ENCODE peak calls at places on chromosome 2, in seven cellular contexts. Q is esophagus squamous epithelium, R is gastrocnemius medialis, W is K562, O is body of pancreas, H is adrenal gland, X is GM12878. C is an unnamed sample.

GRCh38 chr2:7953184-7953583 is 728.7 kb upstream of the ID2 start:
- DNase-seq in Q (no peak), H (no peak), X (no peak), W (no peak), O (no peak), R (no peak), C (no peak)

GRCh38 chr2:133755515-133756311 is 187.4 kb upstream of the NCKAP5 start:
- DNase-seq in Q (no peak), H (no peak), R (no peak), X (no peak), W (no peak), O (no peak), C (no peak)

GRCh38 chr2:180656455-180656847 is 324.0 kb upstream of the UBE2E3 start:
- DNase-seq in O (no peak), R (no peak), W (no peak), Q (no peak), H (no peak), X (no peak), C (no peak)

GRCh38 chr2:196925768-196926561 is 542 bp downstream of the PGAP1 start:
- DNase-seq in H (peak), Q (no peak), O (peak), W (peak), R (peak), X (no peak), C (no peak)

GRCh38 chr2:65638438-65638837 is 206.0 kb upstream of the SPRED2 start:
- DNase-seq in R (no peak), H (no peak), Q (no peak), O (no peak), X (no peak), W (peak), C (no peak)

GRCh38 chr2:28252308-28252707 is 140.3 kb upstream of the FOSL2 start:
- DNase-seq in Q (no peak), W (no peak), H (no peak), O (no peak), R (no peak), X (peak), C (no peak)

GRCh38 chr2:140154271-140154670 is 1374.1 kb upstream of the NXPH2 start:
- DNase-seq in X (no peak), R (no peak), Q (no peak), W (no peak), O (no peak), H (no peak), C (no peak)

GRCh38 chr2:110149330-110150220 is 34.0 kb upstream of the MALL start:
- DNase-seq in R (no peak), X (no peak), O (no peak), H (no peak), Q (no peak), W (no peak), C (no peak)

GRCh38 chr2:16051046-16051489 is 110.7 kb downstream of the MYCN start:
- DNase-seq in W (no peak), H (peak), Q (no peak), O (no peak), R (no peak), X (no peak), C (no peak)

DNA sequence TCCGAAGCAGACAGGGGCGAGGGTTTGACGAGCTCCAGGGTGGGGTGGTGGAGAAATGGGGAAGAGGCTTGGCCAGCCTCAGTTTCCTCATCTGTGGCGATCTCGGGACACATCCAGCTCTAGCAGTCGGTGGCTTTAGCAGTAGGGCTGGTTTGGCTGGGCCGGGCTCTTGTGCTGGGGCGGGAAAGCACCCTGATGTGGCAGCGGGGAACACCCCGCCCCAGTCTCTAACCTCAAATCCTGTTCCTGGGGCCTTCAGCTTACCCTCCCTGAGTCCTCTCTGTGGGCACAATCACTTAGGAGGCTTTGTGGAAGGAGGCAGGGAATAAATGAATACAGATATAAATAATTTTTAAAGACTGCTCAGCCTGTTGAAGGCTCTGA is 26.5 kb upstream of the MCFD2 start:
- DNase-seq in H (peak), O (peak), Q (no peak), R (no peak), X (no peak), W (peak), C (peak)
- TF ChIP-seq POLR2A in H (no peak), O (no peak), Q (no peak), R (no peak), X (peak), W (no peak), C (no peak)

GRCh38 chr2:71071681-71072398 is 3.4 kb downstream of the NAGK start:
- DNase-seq in W (no peak), X (peak), Q (no peak), O (no peak), R (peak), H (no peak), C (peak)
- TF ChIP-seq POLR2A in W (no peak), X (peak), Q (no peak), O (no peak), R (no peak), H (no peak), C (no peak)

GRCh38 chr2:120012771-120013568 is at the start of gene EPB41L5:
- DNase-seq in Q (peak), R (peak), W (peak), X (no peak), O (peak), H (peak), C (peak)
- TF ChIP-seq POLR2A in Q (no peak), R (peak), W (peak), X (peak), O (peak), H (peak), C (no peak)

DNA sequence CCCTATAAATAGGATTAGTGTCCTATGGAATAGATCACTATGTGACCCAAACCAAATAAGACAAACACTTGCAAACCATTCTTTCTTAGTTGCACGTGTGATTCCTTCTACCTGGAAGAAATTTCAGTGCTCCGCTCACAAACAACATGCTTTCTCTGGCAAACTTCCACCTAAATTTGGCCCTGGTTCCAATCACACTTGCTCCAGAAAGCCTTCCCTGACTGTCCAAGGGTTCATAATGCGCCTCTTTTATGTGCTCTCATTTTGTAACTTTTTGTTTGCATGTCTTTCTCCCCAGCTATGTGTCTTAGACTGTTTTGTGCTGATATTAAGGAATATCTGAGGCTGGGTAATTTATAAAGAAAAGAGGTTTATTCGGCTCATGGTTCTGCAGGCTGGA is 69.8 kb downstream of the GRB14 start:
- DNase-seq in R (no peak), H (no peak), Q (no peak), W (no peak), O (no peak), X (no peak), C (no peak)
- TF ChIP-seq POLR2A in R (no peak), H (no peak), Q (no peak), W (no peak), O (no peak), X (no peak), C (no peak)

GRCh38 chr2:46520108-46520507 is 40.7 kb downstream of the TMEM247 start:
- DNase-seq in Q (no peak), O (no peak), H (no peak), X (no peak), W (no peak), R (no peak), C (no peak)
- TF ChIP-seq POLR2A in Q (no peak), O (no peak), H (no peak), X (no peak), W (no peak), R (no peak), C (no peak)

DNA sequence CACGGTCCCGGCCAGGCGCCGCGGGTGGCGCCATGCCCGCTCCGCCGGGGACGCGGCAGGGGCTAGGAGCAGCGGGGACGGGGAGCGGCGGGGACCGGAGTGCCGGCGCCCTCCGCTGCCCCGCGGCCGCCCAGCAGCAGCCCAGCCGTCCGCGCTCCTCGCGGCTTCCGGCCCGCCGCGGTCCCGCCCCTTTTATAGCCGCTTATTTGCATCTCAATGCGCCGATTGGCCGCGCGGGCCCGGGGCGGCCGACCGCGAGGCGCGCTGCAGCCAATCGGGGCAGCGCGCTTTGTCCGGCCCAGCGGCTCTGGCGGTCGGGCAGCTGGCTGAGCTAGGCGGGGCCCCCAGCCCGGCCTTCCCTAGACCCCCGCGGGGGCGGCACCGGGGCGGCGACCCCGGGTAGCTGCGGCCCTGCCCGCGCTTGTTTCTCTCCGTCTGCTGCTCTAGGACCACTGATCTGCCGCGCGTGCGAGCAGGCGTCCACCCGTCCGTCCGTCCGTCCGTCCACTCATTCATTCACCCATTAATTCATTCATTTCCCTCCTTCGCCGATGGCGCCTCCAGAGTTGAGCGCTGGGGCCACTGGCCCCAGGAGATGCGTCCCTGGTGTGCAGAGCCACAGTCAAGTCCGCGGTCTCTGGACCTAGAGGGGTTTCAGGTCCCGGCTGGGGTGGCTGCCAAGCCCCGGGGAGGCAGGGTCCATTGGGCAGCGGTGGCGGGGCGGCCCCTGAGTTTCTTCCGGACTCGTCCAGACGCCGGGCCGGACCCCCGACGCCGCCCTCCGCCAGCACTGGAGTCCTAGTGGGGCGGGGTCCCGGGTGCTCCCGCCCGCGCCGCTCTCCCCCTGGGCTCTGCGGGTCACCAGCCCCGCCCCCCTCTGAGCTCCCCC is at the start of gene HES6:
- DNase-seq in Q (peak), H (peak), W (peak), X (no peak), O (peak), R (peak), C (peak)
- TF ChIP-seq POLR2A in Q (peak), H (peak), W (peak), X (peak), O (peak), R (peak), C (peak)

DNA sequence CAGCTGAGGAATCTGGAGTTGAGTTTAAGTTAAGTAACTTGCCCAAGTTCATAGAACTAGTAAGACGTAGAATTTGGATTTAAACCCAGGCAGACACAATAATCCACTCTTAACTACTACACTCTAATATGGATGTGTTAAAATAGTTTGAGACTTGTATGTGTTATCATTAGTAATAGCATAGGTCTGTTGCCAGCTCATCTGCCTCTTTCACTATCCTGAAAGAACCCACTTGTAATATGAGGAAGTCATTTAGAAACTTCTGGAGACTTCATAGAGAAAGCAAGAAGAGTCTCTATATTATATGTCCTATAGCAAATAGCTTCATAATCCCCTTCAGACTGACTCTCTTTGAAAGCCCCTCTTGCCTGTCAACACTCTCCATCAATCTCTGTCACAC is 43.0 kb upstream of the ACADL start:
- DNase-seq in W (no peak), Q (no peak), O (no peak), R (no peak), H (no peak), X (no peak), C (no peak)
- TF ChIP-seq POLR2A in W (no peak), Q (no peak), O (no peak), R (no peak), H (no peak), X (no peak), C (no peak)

DNA sequence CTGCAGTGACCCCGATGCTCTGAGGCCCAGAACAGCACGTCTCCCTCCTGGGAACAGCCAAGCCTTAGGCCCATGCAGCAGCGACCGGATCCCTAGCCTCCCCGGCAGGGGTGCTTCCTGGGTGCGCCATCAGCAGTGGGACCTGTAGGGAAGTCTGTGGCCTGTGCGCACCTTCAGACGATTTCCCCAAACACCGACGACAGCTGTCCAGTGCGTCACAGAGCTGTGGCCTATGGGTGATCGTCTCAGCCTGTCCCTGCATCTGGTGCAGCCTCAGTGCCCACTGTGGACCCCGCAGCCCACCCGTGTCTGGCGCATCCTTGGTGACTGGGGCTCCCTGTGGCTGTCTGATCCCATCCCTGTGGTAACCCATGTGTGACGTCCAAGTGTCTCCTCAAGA is 9.0 kb downstream of the GPC1 start:
- DNase-seq in W (no peak), R (no peak), O (no peak), Q (no peak), X (no peak), H (no peak), C (no peak)
- TF ChIP-seq POLR2A in W (no peak), R (no peak), O (no peak), Q (no peak), X (no peak), H (no peak), C (no peak)

DNA sequence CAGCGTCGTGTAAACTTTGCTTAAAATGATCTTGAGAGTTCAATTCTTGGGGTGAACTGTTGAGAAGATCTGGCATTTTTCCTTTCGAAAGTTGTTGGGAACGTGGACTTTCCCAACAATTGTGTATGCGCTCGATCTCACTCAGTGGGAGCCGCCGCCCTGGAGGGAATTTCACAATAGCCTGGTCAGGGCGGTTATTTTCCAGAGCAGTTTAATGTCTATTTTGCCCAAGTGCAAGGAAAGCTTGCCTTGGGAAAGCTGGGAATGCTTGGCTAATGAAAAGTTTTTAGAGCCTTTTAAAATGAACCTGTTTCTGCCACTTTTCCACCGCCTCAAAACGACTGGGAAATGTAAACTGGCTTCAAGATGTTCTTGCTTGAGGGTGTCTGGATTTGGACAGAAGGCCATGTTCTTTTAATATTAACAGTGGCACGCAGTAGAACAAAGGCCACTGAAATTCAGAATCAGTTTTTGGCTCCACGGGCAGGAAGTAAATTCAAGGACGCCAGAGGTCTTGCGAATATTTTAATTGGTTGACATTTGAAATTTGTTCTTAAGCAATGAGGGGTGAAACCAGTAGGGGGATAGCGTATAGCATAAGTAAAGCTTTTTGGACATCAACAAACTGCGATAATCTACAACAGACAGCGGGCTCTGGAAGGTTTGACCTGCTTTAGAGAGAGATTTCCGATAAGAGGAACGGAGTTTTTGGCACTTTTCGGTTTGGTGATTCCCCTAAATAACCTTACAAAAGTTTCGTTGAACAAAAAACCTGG is 1.2 kb downstream of the CFLAR start:
- DNase-seq in H (peak), O (peak), X (no peak), R (peak), W (no peak), Q (no peak), C (peak)
- TF ChIP-seq POLR2A in H (peak), O (peak), X (peak), R (no peak), W (no peak), Q (no peak), C (peak)

C was measured in erythroblast.